ENCODE peak calls at places on chromosomes 11 and 22, in nine cellular contexts. One of them, this sample, is unnamed.

GRCh38 chr11:19218801-19219460 is 17.1 kb upstream of the CSRP3 start:
- DNase-seq in stimulated activated CD4-positive, alpha-beta T cell treated with anti-CD3 and anti-CD28 coated beads, Interleukin-1b, Interleukin-23, amount 100 ng/mL, for 1 hour: no peak
- DNase-seq in activated CD4-positive, CD25-positive, alpha-beta regulatory T cell: no peak
- DNase-seq in non-pigmented ciliary epithelial cell: no peak
- DNase-seq in HFF-Myc: no peak
- DNase-seq in vagina: no peak
- DNase-seq in nephron progenitor cell: no peak
- DNase-seq in stimulated activated naive CD4-positive, alpha-beta T cell: no peak
- DNase-seq in HCT116: no peak
- DNase-seq in this sample: no peak

GRCh38 chr11:121522043-121522941 is 69.5 kb upstream of the SORL1-AS1 start:
- DNase-seq in stimulated activated CD4-positive, alpha-beta T cell treated with anti-CD3 and anti-CD28 coated beads, Interleukin-1b, Interleukin-23, amount 100 ng/mL, for 1 hour: no peak
- DNase-seq in stimulated activated naive CD4-positive, alpha-beta T cell: no peak
- DNase-seq in nephron progenitor cell: no peak
- DNase-seq in vagina: no peak
- DNase-seq in HFF-Myc: no peak
- DNase-seq in activated CD4-positive, CD25-positive, alpha-beta regulatory T cell: no peak
- DNase-seq in non-pigmented ciliary epithelial cell: no peak
- DNase-seq in HCT116: no peak
- DNase-seq in this sample: no peak

GRCh38 chr22:35059632-35060031 is 6.3 kb upstream of the ISX start:
- DNase-seq in vagina: no peak
- DNase-seq in HFF-Myc: no peak
- DNase-seq in stimulated activated naive CD4-positive, alpha-beta T cell: no peak
- DNase-seq in stimulated activated CD4-positive, alpha-beta T cell treated with anti-CD3 and anti-CD28 coated beads, Interleukin-1b, Interleukin-23, amount 100 ng/mL, for 1 hour: no peak
- DNase-seq in non-pigmented ciliary epithelial cell: no peak
- DNase-seq in HCT116: no peak
- DNase-seq in activated CD4-positive, CD25-positive, alpha-beta regulatory T cell: no peak
- DNase-seq in nephron progenitor cell: no peak
- DNase-seq in this sample: no peak

GRCh38 chr11:130431806-130432205 is 3.4 kb upstream of the ADAMTS8 start:
- DNase-seq in activated CD4-positive, CD25-positive, alpha-beta regulatory T cell: no peak
- DNase-seq in vagina: no peak
- DNase-seq in nephron progenitor cell: no peak
- DNase-seq in HFF-Myc: no peak
- DNase-seq in stimulated activated CD4-positive, alpha-beta T cell treated with anti-CD3 and anti-CD28 coated beads, Interleukin-1b, Interleukin-23, amount 100 ng/mL, for 1 hour: no peak
- DNase-seq in non-pigmented ciliary epithelial cell: no peak
- DNase-seq in HCT116: no peak
- DNase-seq in stimulated activated naive CD4-positive, alpha-beta T cell: no peak
- DNase-seq in this sample: no peak

GRCh38 chr11:26599421-26599820 is 27.4 kb upstream of the MUC15 start:
- DNase-seq in HFF-Myc: no peak
- DNase-seq in vagina: no peak
- DNase-seq in stimulated activated naive CD4-positive, alpha-beta T cell: no peak
- DNase-seq in stimulated activated CD4-positive, alpha-beta T cell treated with anti-CD3 and anti-CD28 coated beads, Interleukin-1b, Interleukin-23, amount 100 ng/mL, for 1 hour: no peak
- DNase-seq in HCT116: no peak
- DNase-seq in nephron progenitor cell: no peak
- DNase-seq in non-pigmented ciliary epithelial cell: peak; percentile 53
- DNase-seq in activated CD4-positive, CD25-positive, alpha-beta regulatory T cell: no peak
- DNase-seq in this sample: no peak

GRCh38 chr22:23401111-23401909 is 178.8 kb downstream of the IGLL1 start:
- DNase-seq in vagina: no peak
- DNase-seq in stimulated activated CD4-positive, alpha-beta T cell treated with anti-CD3 and anti-CD28 coated beads, Interleukin-1b, Interleukin-23, amount 100 ng/mL, for 1 hour: no peak
- DNase-seq in HCT116: no peak
- DNase-seq in HFF-Myc: peak; percentile 14
- DNase-seq in nephron progenitor cell: no peak
- DNase-seq in non-pigmented ciliary epithelial cell: peak; percentile 62
- DNase-seq in stimulated activated naive CD4-positive, alpha-beta T cell: no peak
- DNase-seq in activated CD4-positive, CD25-positive, alpha-beta regulatory T cell: no peak
- DNase-seq in this sample: no peak

GRCh38 chr11:33620423-33621120 is 80.1 kb downstream of the C11orf91 start:
- DNase-seq in stimulated activated CD4-positive, alpha-beta T cell treated with anti-CD3 and anti-CD28 coated beads, Interleukin-1b, Interleukin-23, amount 100 ng/mL, for 1 hour: no peak
- DNase-seq in activated CD4-positive, CD25-positive, alpha-beta regulatory T cell: no peak
- DNase-seq in HFF-Myc: no peak
- DNase-seq in nephron progenitor cell: no peak
- DNase-seq in HCT116: no peak
- DNase-seq in non-pigmented ciliary epithelial cell: peak; percentile 34
- DNase-seq in vagina: no peak
- DNase-seq in stimulated activated naive CD4-positive, alpha-beta T cell: no peak
- DNase-seq in this sample: no peak

GRCh38 chr11:44766972-44767278 is 40.2 kb downstream of the TSPAN18 start:
- DNase-seq in vagina: no peak
- DNase-seq in stimulated activated CD4-positive, alpha-beta T cell treated with anti-CD3 and anti-CD28 coated beads, Interleukin-1b, Interleukin-23, amount 100 ng/mL, for 1 hour: no peak
- DNase-seq in HCT116: no peak
- DNase-seq in stimulated activated naive CD4-positive, alpha-beta T cell: no peak
- DNase-seq in non-pigmented ciliary epithelial cell: no peak
- DNase-seq in nephron progenitor cell: no peak
- DNase-seq in HFF-Myc: no peak
- DNase-seq in activated CD4-positive, CD25-positive, alpha-beta regulatory T cell: no peak
- DNase-seq in this sample: no peak

GRCh38 chr11:20131744-20132666 is 28.3 kb downstream of the DBX1 start:
- DNase-seq in HCT116: no peak
- DNase-seq in stimulated activated naive CD4-positive, alpha-beta T cell: peak; percentile 7
- DNase-seq in nephron progenitor cell: peak; percentile 72
- DNase-seq in activated CD4-positive, CD25-positive, alpha-beta regulatory T cell: peak; percentile 16
- DNase-seq in non-pigmented ciliary epithelial cell: no peak
- DNase-seq in stimulated activated CD4-positive, alpha-beta T cell treated with anti-CD3 and anti-CD28 coated beads, Interleukin-1b, Interleukin-23, amount 100 ng/mL, for 1 hour: no peak
- DNase-seq in vagina: no peak
- DNase-seq in HFF-Myc: no peak
- DNase-seq in this sample: peak; percentile 67

GRCh38 chr11:43359432-43359818 is 705 bp downstream of the TTC17 start:
- DNase-seq in activated CD4-positive, CD25-positive, alpha-beta regulatory T cell: peak; percentile 16
- DNase-seq in non-pigmented ciliary epithelial cell: no peak
- DNase-seq in HCT116: no peak
- DNase-seq in nephron progenitor cell: no peak
- DNase-seq in stimulated activated naive CD4-positive, alpha-beta T cell: no peak
- DNase-seq in vagina: no peak
- DNase-seq in HFF-Myc: no peak
- DNase-seq in stimulated activated CD4-positive, alpha-beta T cell treated with anti-CD3 and anti-CD28 coated beads, Interleukin-1b, Interleukin-23, amount 100 ng/mL, for 1 hour: no peak
- DNase-seq in this sample: peak; percentile 18

GRCh38 chr22:39290248-39290720 is 29.1 kb downstream of the RPL3 start:
- DNase-seq in HFF-Myc: no peak
- DNase-seq in stimulated activated CD4-positive, alpha-beta T cell treated with anti-CD3 and anti-CD28 coated beads, Interleukin-1b, Interleukin-23, amount 100 ng/mL, for 1 hour: no peak
- DNase-seq in stimulated activated naive CD4-positive, alpha-beta T cell: no peak
- DNase-seq in HCT116: peak; percentile 48
- DNase-seq in vagina: no peak
- DNase-seq in activated CD4-positive, CD25-positive, alpha-beta regulatory T cell: no peak
- DNase-seq in non-pigmented ciliary epithelial cell: no peak
- DNase-seq in nephron progenitor cell: no peak
- DNase-seq in this sample: no peak

GRCh38 chr22:40224702-40225101 is 47.0 kb downstream of the TNRC6B start:
- DNase-seq in nephron progenitor cell: no peak
- DNase-seq in non-pigmented ciliary epithelial cell: no peak
- DNase-seq in stimulated activated naive CD4-positive, alpha-beta T cell: no peak
- DNase-seq in HFF-Myc: no peak
- DNase-seq in HCT116: no peak
- DNase-seq in stimulated activated CD4-positive, alpha-beta T cell treated with anti-CD3 and anti-CD28 coated beads, Interleukin-1b, Interleukin-23, amount 100 ng/mL, for 1 hour: no peak
- DNase-seq in activated CD4-positive, CD25-positive, alpha-beta regulatory T cell: peak; percentile 20
- DNase-seq in vagina: no peak
- DNase-seq in this sample: no peak

GRCh38 chr11:65114538-65115171 is 2.8 kb downstream of the ZNHIT2 start:
- DNase-seq in stimulated activated naive CD4-positive, alpha-beta T cell: no peak
- DNase-seq in HFF-Myc: no peak
- DNase-seq in HCT116: no peak
- DNase-seq in activated CD4-positive, CD25-positive, alpha-beta regulatory T cell: no peak
- DNase-seq in nephron progenitor cell: no peak
- DNase-seq in stimulated activated CD4-positive, alpha-beta T cell treated with anti-CD3 and anti-CD28 coated beads, Interleukin-1b, Interleukin-23, amount 100 ng/mL, for 1 hour: no peak
- DNase-seq in vagina: no peak
- DNase-seq in non-pigmented ciliary epithelial cell: no peak
- DNase-seq in this sample: no peak

GRCh38 chr11:83011333-83012167 is 60.1 kb downstream of the RAB30 start:
- DNase-seq in nephron progenitor cell: no peak
- DNase-seq in activated CD4-positive, CD25-positive, alpha-beta regulatory T cell: no peak
- DNase-seq in stimulated activated naive CD4-positive, alpha-beta T cell: no peak
- DNase-seq in HCT116: no peak
- DNase-seq in HFF-Myc: no peak
- DNase-seq in non-pigmented ciliary epithelial cell: no peak
- DNase-seq in vagina: no peak
- DNase-seq in stimulated activated CD4-positive, alpha-beta T cell treated with anti-CD3 and anti-CD28 coated beads, Interleukin-1b, Interleukin-23, amount 100 ng/mL, for 1 hour: no peak
- DNase-seq in this sample: no peak

GRCh38 chr11:64245797-64246623 is 733 bp downstream of the PPP1R14B start:
- DNase-seq in HFF-Myc: no peak
- DNase-seq in stimulated activated naive CD4-positive, alpha-beta T cell: no peak
- DNase-seq in stimulated activated CD4-positive, alpha-beta T cell treated with anti-CD3 and anti-CD28 coated beads, Interleukin-1b, Interleukin-23, amount 100 ng/mL, for 1 hour: no peak
- DNase-seq in non-pigmented ciliary epithelial cell: peak; percentile 54
- DNase-seq in activated CD4-positive, CD25-positive, alpha-beta regulatory T cell: peak; percentile 71
- DNase-seq in nephron progenitor cell: no peak
- DNase-seq in HCT116: no peak
- DNase-seq in vagina: no peak
- DNase-seq in this sample: no peak

GRCh38 chr11:46134540-46134939 is 13.3 kb upstream of the PHF21A start:
- DNase-seq in HCT116: no peak
- DNase-seq in stimulated activated CD4-positive, alpha-beta T cell treated with anti-CD3 and anti-CD28 coated beads, Interleukin-1b, Interleukin-23, amount 100 ng/mL, for 1 hour: no peak
- DNase-seq in non-pigmented ciliary epithelial cell: no peak
- DNase-seq in activated CD4-positive, CD25-positive, alpha-beta regulatory T cell: no peak
- DNase-seq in nephron progenitor cell: no peak
- DNase-seq in vagina: no peak
- DNase-seq in stimulated activated naive CD4-positive, alpha-beta T cell: no peak
- DNase-seq in HFF-Myc: no peak
- DNase-seq in this sample: no peak

GRCh38 chr22:44391026-44391425 is 78.3 kb upstream of the SHISAL1 start:
- DNase-seq in HCT116: no peak
- DNase-seq in stimulated activated naive CD4-positive, alpha-beta T cell: no peak
- DNase-seq in vagina: no peak
- DNase-seq in HFF-Myc: no peak
- DNase-seq in stimulated activated CD4-positive, alpha-beta T cell treated with anti-CD3 and anti-CD28 coated beads, Interleukin-1b, Interleukin-23, amount 100 ng/mL, for 1 hour: no peak
- DNase-seq in non-pigmented ciliary epithelial cell: no peak
- DNase-seq in activated CD4-positive, CD25-positive, alpha-beta regulatory T cell: no peak
- DNase-seq in nephron progenitor cell: no peak
- DNase-seq in this sample: no peak

GRCh38 chr11:75233688-75234295 is 6.8 kb upstream of the TPBGL start:
- DNase-seq in HFF-Myc: peak; percentile 56
- DNase-seq in HCT116: no peak
- DNase-seq in stimulated activated naive CD4-positive, alpha-beta T cell: no peak
- DNase-seq in stimulated activated CD4-positive, alpha-beta T cell treated with anti-CD3 and anti-CD28 coated beads, Interleukin-1b, Interleukin-23, amount 100 ng/mL, for 1 hour: no peak
- DNase-seq in non-pigmented ciliary epithelial cell: peak; percentile 13
- DNase-seq in nephron progenitor cell: peak; percentile 82
- DNase-seq in vagina: no peak
- DNase-seq in activated CD4-positive, CD25-positive, alpha-beta regulatory T cell: no peak
- DNase-seq in this sample: peak; percentile 77

GRCh38 chr11:73177380-73178091 is 35.4 kb upstream of the FCHSD2 start:
- DNase-seq in activated CD4-positive, CD25-positive, alpha-beta regulatory T cell: no peak
- DNase-seq in non-pigmented ciliary epithelial cell: no peak
- DNase-seq in nephron progenitor cell: no peak
- DNase-seq in stimulated activated CD4-positive, alpha-beta T cell treated with anti-CD3 and anti-CD28 coated beads, Interleukin-1b, Interleukin-23, amount 100 ng/mL, for 1 hour: no peak
- DNase-seq in HFF-Myc: no peak
- DNase-seq in vagina: no peak
- DNase-seq in stimulated activated naive CD4-positive, alpha-beta T cell: no peak
- DNase-seq in HCT116: no peak
- DNase-seq in this sample: no peak

GRCh38 chr22:38316340-38317236 is 645 bp downstream of the CSNK1E start:
- DNase-seq in nephron progenitor cell: peak; percentile 61
- DNase-seq in HCT116: no peak
- DNase-seq in stimulated activated naive CD4-positive, alpha-beta T cell: peak; percentile 57
- DNase-seq in stimulated activated CD4-positive, alpha-beta T cell treated with anti-CD3 and anti-CD28 coated beads, Interleukin-1b, Interleukin-23, amount 100 ng/mL, for 1 hour: no peak
- DNase-seq in non-pigmented ciliary epithelial cell: no peak
- DNase-seq in HFF-Myc: no peak
- DNase-seq in activated CD4-positive, CD25-positive, alpha-beta regulatory T cell: no peak
- DNase-seq in vagina: no peak
- DNase-seq in this sample: peak; percentile 46

GRCh38 chr11:3220101-3220500 is 1.5 kb upstream of the MRGPRG start:
- DNase-seq in stimulated activated naive CD4-positive, alpha-beta T cell: no peak
- DNase-seq in stimulated activated CD4-positive, alpha-beta T cell treated with anti-CD3 and anti-CD28 coated beads, Interleukin-1b, Interleukin-23, amount 100 ng/mL, for 1 hour: no peak
- DNase-seq in nephron progenitor cell: no peak
- DNase-seq in HFF-Myc: no peak
- DNase-seq in activated CD4-positive, CD25-positive, alpha-beta regulatory T cell: no peak
- DNase-seq in HCT116: no peak
- DNase-seq in vagina: no peak
- DNase-seq in non-pigmented ciliary epithelial cell: no peak
- DNase-seq in this sample: no peak

GRCh38 chr22:45709004-45709739 is 37.5 kb downstream of the ATXN10 start:
- DNase-seq in nephron progenitor cell: no peak
- DNase-seq in activated CD4-positive, CD25-positive, alpha-beta regulatory T cell: no peak
- DNase-seq in HCT116: no peak
- DNase-seq in non-pigmented ciliary epithelial cell: no peak
- DNase-seq in stimulated activated naive CD4-positive, alpha-beta T cell: no peak
- DNase-seq in HFF-Myc: peak; percentile 69
- DNase-seq in vagina: no peak
- DNase-seq in stimulated activated CD4-positive, alpha-beta T cell treated with anti-CD3 and anti-CD28 coated beads, Interleukin-1b, Interleukin-23, amount 100 ng/mL, for 1 hour: no peak
- DNase-seq in this sample: no peak

GRCh38 chr11:108788565-108789199 is 123.8 kb downstream of the DDX10 start:
- DNase-seq in activated CD4-positive, CD25-positive, alpha-beta regulatory T cell: no peak
- DNase-seq in stimulated activated naive CD4-positive, alpha-beta T cell: no peak
- DNase-seq in non-pigmented ciliary epithelial cell: no peak
- DNase-seq in HFF-Myc: peak; percentile 14
- DNase-seq in nephron progenitor cell: no peak
- DNase-seq in HCT116: peak; percentile 21
- DNase-seq in vagina: no peak
- DNase-seq in stimulated activated CD4-positive, alpha-beta T cell treated with anti-CD3 and anti-CD28 coated beads, Interleukin-1b, Interleukin-23, amount 100 ng/mL, for 1 hour: no peak
- DNase-seq in this sample: peak; percentile 11

GRCh38 chr11:59289356-59289755 is 69.3 kb upstream of the OR5AN1 start:
- DNase-seq in HCT116: no peak
- DNase-seq in vagina: no peak
- DNase-seq in stimulated activated naive CD4-positive, alpha-beta T cell: no peak
- DNase-seq in activated CD4-positive, CD25-positive, alpha-beta regulatory T cell: no peak
- DNase-seq in nephron progenitor cell: no peak
- DNase-seq in non-pigmented ciliary epithelial cell: no peak
- DNase-seq in HFF-Myc: no peak
- DNase-seq in stimulated activated CD4-positive, alpha-beta T cell treated with anti-CD3 and anti-CD28 coated beads, Interleukin-1b, Interleukin-23, amount 100 ng/mL, for 1 hour: no peak
- DNase-seq in this sample: no peak

GRCh38 chr11:79040348-79040747 is 400.5 kb downstream of the TENM4 start:
- DNase-seq in non-pigmented ciliary epithelial cell: no peak
- DNase-seq in HFF-Myc: no peak
- DNase-seq in HCT116: no peak
- DNase-seq in activated CD4-positive, CD25-positive, alpha-beta regulatory T cell: no peak
- DNase-seq in nephron progenitor cell: no peak
- DNase-seq in vagina: no peak
- DNase-seq in stimulated activated CD4-positive, alpha-beta T cell treated with anti-CD3 and anti-CD28 coated beads, Interleukin-1b, Interleukin-23, amount 100 ng/mL, for 1 hour: no peak
- DNase-seq in stimulated activated naive CD4-positive, alpha-beta T cell: no peak
- DNase-seq in this sample: no peak

GRCh38 chr11:76240143-76240505 is 33.8 kb upstream of the WNT11 start:
- DNase-seq in HFF-Myc: no peak
- DNase-seq in stimulated activated naive CD4-positive, alpha-beta T cell: no peak
- DNase-seq in non-pigmented ciliary epithelial cell: no peak
- DNase-seq in activated CD4-positive, CD25-positive, alpha-beta regulatory T cell: no peak
- DNase-seq in HCT116: no peak
- DNase-seq in stimulated activated CD4-positive, alpha-beta T cell treated with anti-CD3 and anti-CD28 coated beads, Interleukin-1b, Interleukin-23, amount 100 ng/mL, for 1 hour: no peak
- DNase-seq in nephron progenitor cell: no peak
- DNase-seq in vagina: no peak
- DNase-seq in this sample: no peak

GRCh38 chr11:64297722-64298358 is 2.3 kb upstream of the CATSPERZ start:
- DNase-seq in HCT116: no peak
- DNase-seq in activated CD4-positive, CD25-positive, alpha-beta regulatory T cell: no peak
- DNase-seq in nephron progenitor cell: no peak
- DNase-seq in HFF-Myc: no peak
- DNase-seq in stimulated activated CD4-positive, alpha-beta T cell treated with anti-CD3 and anti-CD28 coated beads, Interleukin-1b, Interleukin-23, amount 100 ng/mL, for 1 hour: no peak
- DNase-seq in vagina: no peak
- DNase-seq in non-pigmented ciliary epithelial cell: no peak
- DNase-seq in stimulated activated naive CD4-positive, alpha-beta T cell: no peak
- DNase-seq in this sample: no peak

GRCh38 chr11:75248924-75249256 is 8.3 kb downstream of the TPBGL start:
- DNase-seq in nephron progenitor cell: no peak
- DNase-seq in HCT116: no peak
- DNase-seq in non-pigmented ciliary epithelial cell: no peak
- DNase-seq in vagina: no peak
- DNase-seq in activated CD4-positive, CD25-positive, alpha-beta regulatory T cell: no peak
- DNase-seq in stimulated activated CD4-positive, alpha-beta T cell treated with anti-CD3 and anti-CD28 coated beads, Interleukin-1b, Interleukin-23, amount 100 ng/mL, for 1 hour: no peak
- DNase-seq in HFF-Myc: no peak
- DNase-seq in stimulated activated naive CD4-positive, alpha-beta T cell: no peak
- DNase-seq in this sample: no peak

GRCh38 chr22:19576460-19577421 is 52.5 kb upstream of the CLDN5 start:
- DNase-seq in non-pigmented ciliary epithelial cell: no peak
- DNase-seq in vagina: no peak
- DNase-seq in nephron progenitor cell: peak; percentile 28
- DNase-seq in HCT116: no peak
- DNase-seq in stimulated activated CD4-positive, alpha-beta T cell treated with anti-CD3 and anti-CD28 coated beads, Interleukin-1b, Interleukin-23, amount 100 ng/mL, for 1 hour: no peak
- DNase-seq in activated CD4-positive, CD25-positive, alpha-beta regulatory T cell: peak; percentile 43
- DNase-seq in HFF-Myc: no peak
- DNase-seq in stimulated activated naive CD4-positive, alpha-beta T cell: no peak
- DNase-seq in this sample: no peak

GRCh38 chr11:86222081-86222480 is 22.5 kb upstream of the EED start:
- DNase-seq in nephron progenitor cell: no peak
- DNase-seq in vagina: no peak
- DNase-seq in non-pigmented ciliary epithelial cell: no peak
- DNase-seq in HFF-Myc: no peak
- DNase-seq in activated CD4-positive, CD25-positive, alpha-beta regulatory T cell: no peak
- DNase-seq in stimulated activated CD4-positive, alpha-beta T cell treated with anti-CD3 and anti-CD28 coated beads, Interleukin-1b, Interleukin-23, amount 100 ng/mL, for 1 hour: no peak
- DNase-seq in HCT116: no peak
- DNase-seq in stimulated activated naive CD4-positive, alpha-beta T cell: no peak
- DNase-seq in this sample: no peak

GRCh38 chr22:28075260-28075981 is 156.4 kb upstream of the PITPNB start:
- DNase-seq in activated CD4-positive, CD25-positive, alpha-beta regulatory T cell: no peak
- DNase-seq in non-pigmented ciliary epithelial cell: peak; percentile 55
- DNase-seq in stimulated activated CD4-positive, alpha-beta T cell treated with anti-CD3 and anti-CD28 coated beads, Interleukin-1b, Interleukin-23, amount 100 ng/mL, for 1 hour: no peak
- DNase-seq in HCT116: no peak
- DNase-seq in vagina: no peak
- DNase-seq in nephron progenitor cell: no peak
- DNase-seq in HFF-Myc: peak; percentile 68
- DNase-seq in stimulated activated naive CD4-positive, alpha-beta T cell: no peak
- DNase-seq in this sample: no peak

This sample was measured in endothelial cell.